ENCODE peak calls at places on chromosomes 3 and 15, in four cellular contexts. D is astrocyte of the spinal cord, L is IMR-90, S is transverse colon. X is an unnamed sample.

GRCh38 chr3:42698216-42698910 is 4.2 kb downstream of the HHATL start:
- DNase-seq in D (no peak), L (no peak), S (no peak), X (no peak)

GRCh38 chr15:40082195-40082868 is 26.3 kb downstream of the BMF start:
- DNase-seq in D (no peak), L (no peak), S (peak), X (no peak)

GRCh38 chr3:151468284-151468917 is 7.5 kb upstream of the IGSF10 start:
- DNase-seq in D (peak), L (peak), S (peak), X (peak)

GRCh38 chr15:31392761-31393401 is 66.2 kb downstream of the KLF13 start:
- DNase-seq in D (no peak), L (no peak), S (peak), X (no peak)

GRCh38 chr3:107845355-107846281 is 245.2 kb downstream of the CD47 start:
- DNase-seq in D (no peak), L (peak), S (no peak), X (no peak)

GRCh38 chr3:28835751-28836150 is 445.1 kb upstream of the RBMS3 start:
- DNase-seq in D (peak), L (peak), S (no peak), X (peak)

GRCh38 chr15:62187910-62188309 is 22.8 kb upstream of the C2CD4B start:
- DNase-seq in D (no peak), L (no peak), S (no peak), X (no peak)

GRCh38 chr15:57235865-57236264 is 140.4 kb upstream of the CGNL1 start:
- DNase-seq in D (peak), L (peak), S (no peak), X (no peak)

GRCh38 chr3:78462021-78462420 is 1305.8 kb downstream of the ROBO1 start:
- DNase-seq in D (no peak), L (no peak), S (no peak), X (no peak)

GRCh38 chr15:32683906-32684584 is 33.8 kb upstream of the GREM1 start:
- DNase-seq in D (peak), L (peak), S (no peak), X (no peak)

GRCh38 chr3:111769110-111769509 is 90.0 kb upstream of the PHLDB2 start:
- DNase-seq in D (no peak), L (no peak), S (no peak), X (no peak)

GRCh38 chr15:96102631-96103030 is 227.9 kb upstream of the NR2F2 start:
- DNase-seq in D (no peak), L (no peak), S (no peak), X (no peak)

GRCh38 chr15:51782357-51782896 is 31.0 kb downstream of the TMOD2 start:
- DNase-seq in D (no peak), L (no peak), S (no peak), X (no peak)
- TF ChIP-seq CTCF in D (peak), L (peak), S (no peak), X (peak)

GRCh38 chr3:30671527-30672286 is 65.3 kb downstream of the TGFBR2 start:
- DNase-seq in D (no peak), L (no peak), S (no peak), X (no peak)
- H3K4me3 ChIP-seq in D (no peak), L (no peak), S (no peak), X (no peak)

GRCh38 chr3:14277557-14277956 is 98.9 kb downstream of the LSM3 start:
- DNase-seq in D (no peak), L (no peak), S (no peak), X (no peak)

GRCh38 chr3:14274999-14275961 is 96.7 kb downstream of the LSM3 start:
- DNase-seq in D (no peak), L (no peak), S (no peak), X (no peak)

GRCh38 chr3:14278265-14278798 is 99.7 kb downstream of the LSM3 start:
- DNase-seq in D (no peak), L (no peak), S (no peak), X (no peak)

GRCh38 chr3:14274537-14274936 is 95.9 kb downstream of the LSM3 start:
- DNase-seq in D (no peak), L (no peak), S (no peak), X (no peak)

GRCh38 chr3:14275962-14276909 is 97.6 kb downstream of the LSM3 start:
- DNase-seq in D (no peak), L (no peak), S (no peak), X (no peak)
- TF ChIP-seq CTCF in D (no peak), L (no peak), S (no peak), X (no peak)

DNA sequence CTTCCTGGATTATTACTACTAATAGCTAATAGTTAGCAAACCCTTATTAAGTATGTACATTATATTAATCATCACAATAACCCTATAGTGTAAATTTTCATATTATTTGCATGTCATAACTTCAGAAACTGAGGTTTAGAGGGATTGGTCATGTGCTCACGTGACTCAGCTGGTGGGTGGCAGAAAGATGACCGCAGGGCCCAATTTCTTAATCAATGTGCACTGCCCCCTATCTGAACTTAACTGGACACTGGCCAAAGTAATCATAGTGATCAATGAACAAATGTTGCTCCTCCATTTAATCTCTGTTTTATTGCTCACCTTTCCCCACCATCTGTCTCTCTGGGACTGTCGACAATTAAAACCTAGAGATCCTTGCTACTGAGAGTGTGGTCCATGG is 52.2 kb downstream of the PLD1 start:
- DNase-seq in D (no peak), L (no peak), S (no peak), X (no peak)
- H3K4me3 ChIP-seq in D (no peak), L (no peak), S (no peak), X (no peak)

GRCh38 chr3:172202797-172203196 is 163.4 kb downstream of the FNDC3B start:
- DNase-seq in D (no peak), L (no peak), S (no peak), X (no peak)
- TF ChIP-seq CTCF in D (no peak), L (peak), S (no peak), X (peak)

GRCh38 chr15:90930861-90931629 is 1.3 kb downstream of the HDDC3 start:
- DNase-seq in D (no peak), L (no peak), S (no peak), X (no peak)

GRCh38 chr15:90932660-90932991 is 277 bp upstream of the HDDC3 start:
- DNase-seq in D (no peak), L (no peak), S (no peak), X (no peak)

GRCh38 chr15:90931737-90932659 is at the start of gene HDDC3:
- DNase-seq in D (peak), L (peak), S (peak), X (peak)

GRCh38 chr15:90933310-90933709 is 961 bp upstream of the HDDC3 start:
- DNase-seq in D (no peak), L (no peak), S (no peak), X (no peak)

DNA sequence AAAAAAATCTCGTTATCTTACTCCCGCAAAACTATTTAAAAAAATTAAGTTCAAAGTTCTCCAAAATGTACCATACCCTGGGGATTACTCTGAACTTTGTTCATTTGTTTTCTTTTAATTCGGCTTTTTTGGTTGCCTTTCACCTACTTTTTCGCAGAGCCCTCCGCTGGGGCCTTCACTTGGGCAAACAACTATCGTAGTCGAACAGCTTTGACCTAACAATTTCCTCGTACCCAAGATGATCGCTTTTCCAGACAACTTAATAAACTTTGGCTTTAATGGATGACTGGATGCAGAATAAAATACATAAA is 2.7 kb downstream of the HDDC3 start:
- DNase-seq in D (no peak), L (no peak), S (no peak), X (no peak)
- H3K4me3 ChIP-seq in D (peak), L (peak), S (peak), X (peak)